ENCODE peak calls at places on chromosomes 7 and 10, in four cellular contexts. B, D, F and I are unnamed samples.

GRCh38 chr10:97179731-97180366 is 5.9 kb downstream of the SLIT1 start:
- DNase-seq in D (no peak), F (peak), B (no peak), I (peak)

GRCh38 chr7:107212719-107213118 is 43.9 kb downstream of the HBP1 start:
- DNase-seq in F (no peak), B (no peak), D (no peak), I (no peak)

GRCh38 chr10:123855013-123855684 is 36.5 kb downstream of the CPXM2 start:
- DNase-seq in F (no peak), B (no peak), D (no peak), I (no peak)

GRCh38 chr7:142357953-142358520 is 100.2 kb upstream of the PRSS58 start:
- DNase-seq in D (no peak), F (peak), B (peak), I (peak)

GRCh38 chr7:34277016-34277800 is 371.9 kb downstream of the BMPER start:
- DNase-seq in F (no peak), D (no peak), B (no peak), I (no peak)

GRCh38 chr10:13859979-13860619 is 273.3 kb downstream of the PRPF18 start:
- DNase-seq in F (no peak), B (no peak), D (no peak), I (no peak)

GRCh38 chr10:102230264-102230860 is 4.3 kb downstream of the ELOVL3 start:
- DNase-seq in D (peak), F (peak), B (no peak), I (peak)

GRCh38 chr7:17774248-17774647 is 166.0 kb downstream of the SNX13 start:
- DNase-seq in B (peak), D (no peak), F (no peak), I (no peak)

GRCh38 chr10:125137601-125138438 is 22.5 kb downstream of the CTBP2 start:
- DNase-seq in B (no peak), F (no peak), D (no peak), I (no peak)

GRCh38 chr7:47601119-47601880 is 19.4 kb upstream of the TNS3 start:
- DNase-seq in F (no peak), D (no peak), B (peak), I (no peak)